ENCODE peak calls at places on chromosomes 16 and 17, in eight cellular contexts. V, G, N, M, S, H, F and C are unnamed samples.

GRCh38 chr17:39671651-39672521 is 3.6 kb downstream of the PNMT start:
- DNase-seq in S (peak), V (no peak), F (peak), M (peak), H (no peak), N (no peak), G (peak), C (peak)

GRCh38 chr16:27290582-27290981 is 22.0 kb upstream of the NSMCE1 start:
- DNase-seq in N (no peak), G (peak), H (no peak), M (no peak), V (no peak), S (no peak), F (no peak), C (no peak)

GRCh38 chr16:67674851-67675578 is 8.4 kb downstream of the C16orf86 start:
- DNase-seq in G (no peak), S (no peak), M (no peak), V (no peak), F (no peak), H (no peak), N (peak), C (no peak)

GRCh38 chr16:17776888-17777287 is 306.1 kb upstream of the XYLT1 start:
- DNase-seq in V (no peak), G (no peak), N (no peak), H (no peak), M (no peak), S (no peak), F (no peak), C (peak)

GRCh38 chr17:539766-540165 is 174.9 kb downstream of the VPS53 start:
- DNase-seq in F (no peak), S (no peak), N (no peak), V (no peak), H (no peak), M (no peak), G (no peak), C (no peak)

GRCh38 chr16:49369638-49370219 is 3.9 kb upstream of the C16orf78 start:
- DNase-seq in V (no peak), S (no peak), G (no peak), H (no peak), M (no peak), F (no peak), N (no peak), C (no peak)

GRCh38 chr16:89166696-89167424 is 4.7 kb upstream of the CDH15 start:
- DNase-seq in G (no peak), N (no peak), V (no peak), F (no peak), S (no peak), M (no peak), H (no peak), C (peak)

GRCh38 chr17:7389924-7390910 is 4.1 kb downstream of the PLSCR3 start:
- DNase-seq in N (no peak), V (no peak), M (no peak), F (no peak), S (no peak), G (no peak), H (no peak), C (no peak)

GRCh38 chr17:80254396-80255241 is 6.0 kb upstream of the RNF213 start:
- DNase-seq in V (no peak), S (peak), G (peak), M (peak), F (peak), H (peak), N (no peak), C (peak)

GRCh38 chr17:73476890-73477350 is 165.1 kb upstream of the CDC42EP4 start:
- DNase-seq in N (no peak), M (no peak), V (no peak), G (no peak), H (no peak), F (no peak), S (no peak), C (no peak)

GRCh38 chr17:31696184-31696602 is 162.9 kb downstream of the COPRS start:
- DNase-seq in F (no peak), V (no peak), H (peak), N (peak), S (peak), G (peak), M (no peak), C (peak)
- TF ChIP-seq CTCF in F (no peak), V (peak), H (no peak), N (no peak), S (peak), G (peak), M (no peak), C (peak)

GRCh38 chr17:81417879-81418709 is 22.8 kb downstream of the BAHCC1 start:
- DNase-seq in G (no peak), F (no peak), N (no peak), V (no peak), M (no peak), S (no peak), H (no peak), C (no peak)

GRCh38 chr17:81417049-81417878 is 22.0 kb downstream of the BAHCC1 start:
- DNase-seq in V (no peak), H (peak), S (no peak), M (no peak), F (no peak), G (peak), N (no peak), C (peak)

GRCh38 chr17:81419333-81419885 is 24.2 kb downstream of the BAHCC1 start:
- DNase-seq in H (peak), G (peak), F (peak), N (peak), V (no peak), S (peak), M (peak), C (peak)

GRCh38 chr17:81419886-81420768 is 24.9 kb downstream of the BAHCC1 start:
- DNase-seq in S (peak), N (no peak), V (no peak), G (no peak), M (peak), H (no peak), F (no peak), C (no peak)

GRCh38 chr17:81418710-81419332 is 23.6 kb downstream of the BAHCC1 start:
- DNase-seq in H (no peak), V (no peak), N (no peak), M (peak), G (peak), F (no peak), S (peak), C (peak)
- H3K4me3 ChIP-seq in H (peak), V (peak), N (no peak), M (peak), G (no peak), F (no peak), S (no peak), C (no peak)

DNA sequence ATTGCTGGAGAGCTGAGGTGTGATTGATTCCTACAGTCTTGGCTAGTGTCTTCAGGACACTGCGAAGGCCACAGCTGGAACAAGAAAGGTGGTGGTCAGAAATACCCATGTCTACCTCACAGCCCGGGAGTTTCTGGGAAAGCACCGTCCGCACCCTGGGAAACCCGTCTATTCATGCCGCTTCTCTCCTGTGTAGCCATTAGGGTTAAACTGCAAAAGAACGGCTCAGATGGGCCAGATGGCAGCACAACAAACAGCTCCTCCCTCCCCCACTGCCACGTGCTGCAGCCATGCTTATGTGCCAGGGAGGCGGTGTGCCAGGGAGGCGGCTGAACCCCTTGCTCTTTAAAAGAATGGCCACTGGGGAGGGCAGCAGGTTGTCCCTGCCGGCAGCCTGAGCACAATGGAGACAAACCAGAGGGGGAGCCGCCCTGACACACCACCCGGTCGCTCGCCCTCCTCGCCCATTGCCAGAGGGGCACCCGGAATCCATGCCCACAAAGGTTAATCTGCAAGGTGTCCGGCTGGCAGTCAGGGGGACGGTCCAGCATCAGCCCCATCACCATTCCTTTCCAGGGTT is 65.2 kb downstream of the CYTH1 start:
- DNase-seq in S (peak), G (peak), F (peak), V (no peak), H (peak), M (peak), N (peak), C (peak)
- TF ChIP-seq CTCF in S (no peak), G (no peak), F (no peak), V (no peak), H (no peak), M (no peak), N (no peak), C (no peak)

GRCh38 chr17:74814453-74814852 is 38.3 kb upstream of the NAT9 start:
- DNase-seq in M (no peak), S (no peak), V (no peak), F (peak), H (no peak), G (no peak), N (no peak), C (no peak)
- H3K4me3 ChIP-seq in M (no peak), S (no peak), V (no peak), F (no peak), H (no peak), G (no peak), N (no peak), C (no peak)

GRCh38 chr16:85174871-85175723 is 62.8 kb upstream of the CIBAR2 start:
- DNase-seq in S (no peak), M (no peak), V (no peak), G (no peak), F (no peak), N (no peak), H (no peak), C (peak)

GRCh38 chr16:85171809-85172464 is 59.7 kb upstream of the CIBAR2 start:
- DNase-seq in V (no peak), N (no peak), H (no peak), M (no peak), F (peak), G (no peak), S (peak), C (no peak)

GRCh38 chr16:85173981-85174751 is 61.9 kb upstream of the CIBAR2 start:
- DNase-seq in S (peak), G (peak), F (peak), N (peak), M (peak), H (no peak), V (no peak), C (peak)

GRCh38 chr16:85172465-85173071 is 60.3 kb upstream of the CIBAR2 start:
- DNase-seq in V (no peak), S (no peak), H (no peak), F (peak), M (peak), G (no peak), N (peak), C (peak)

GRCh38 chr16:85173077-85173980 is 61.1 kb upstream of the CIBAR2 start:
- DNase-seq in S (peak), H (no peak), N (no peak), G (peak), M (peak), F (peak), V (no peak), C (peak)
- TF ChIP-seq CTCF in S (no peak), H (no peak), N (no peak), G (peak), M (no peak), F (peak), V (no peak), C (peak)

DNA sequence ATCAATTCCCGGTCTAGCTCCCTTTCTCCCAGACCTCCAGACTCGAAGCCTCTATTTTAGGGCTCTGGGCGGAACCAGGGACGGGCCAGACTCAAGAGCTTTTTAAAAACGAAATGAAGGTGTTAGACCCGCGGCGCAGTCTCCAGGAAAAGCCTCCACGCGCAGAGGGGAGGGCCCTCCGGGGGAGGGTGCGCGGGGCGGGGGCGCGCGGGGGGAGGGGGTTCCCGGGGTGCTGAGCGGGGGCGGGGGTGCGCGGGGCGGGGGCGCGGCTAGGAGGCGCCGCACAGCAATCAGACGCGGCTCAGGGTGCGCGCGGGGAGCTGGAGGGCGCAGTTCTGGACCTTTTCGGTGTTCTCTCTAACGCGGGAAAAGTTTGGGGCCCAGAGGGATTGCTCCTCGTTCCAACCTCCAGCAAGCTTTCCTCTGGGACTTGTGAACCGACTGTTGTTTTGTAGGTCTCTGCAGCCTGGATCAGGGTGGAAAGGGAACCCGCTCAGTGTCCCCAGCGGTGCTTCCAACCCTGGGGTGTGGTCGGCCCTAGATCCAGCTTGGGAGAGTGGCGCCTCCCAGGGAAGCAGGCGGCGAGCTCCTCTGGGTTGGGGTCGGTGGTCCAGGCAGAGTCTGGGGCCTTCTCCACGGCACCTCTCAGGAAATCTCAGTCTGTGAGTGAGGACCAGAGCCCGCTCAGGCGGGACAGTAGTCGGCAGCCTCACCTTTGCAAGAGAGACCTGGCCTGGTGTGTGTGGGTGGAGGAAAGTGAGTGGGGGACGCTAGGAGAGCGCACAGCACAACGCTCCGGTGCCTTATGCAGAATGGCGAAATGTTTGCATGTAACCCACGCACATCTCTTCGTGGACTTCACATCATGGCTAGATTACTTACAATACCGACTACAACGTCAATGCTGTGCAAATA is 2.0 kb downstream of the AHSP start:
- DNase-seq in H (no peak), S (no peak), F (no peak), V (no peak), N (no peak), M (no peak), G (no peak), C (no peak)
- H3K4me3 ChIP-seq in H (peak), S (peak), F (no peak), V (peak), N (no peak), M (peak), G (peak), C (no peak)

GRCh38 chr17:14926526-14927122 is 338.5 kb downstream of the PMP22 start:
- DNase-seq in S (peak), N (peak), G (peak), F (peak), V (no peak), H (peak), M (peak), C (peak)
- TF ChIP-seq CTCF in S (peak), N (peak), G (peak), F (peak), V (peak), H (peak), M (peak), C (peak)